ENCODE peak calls at places on chromosome 20, in eight cellular contexts. One of them, this sample, is unnamed.

GRCh38 chr20:43667341-43668132 is 623 bp downstream of the MYBL2 start:
- DNase-seq in mucosa of descending colon: peak
- DNase-seq in astrocyte of the cerebellum: no peak
- DNase-seq in C1 segment of cervical spinal cord: no peak
- DNase-seq in NCI-H1417: peak
- DNase-seq in Right ventricle myocardium inferior: no peak
- DNase-seq in SHP77 treated with DMSO at 0.1 percent for 48 hours: no peak
- DNase-seq in AG09309: no peak
- DNase-seq in this sample: no peak

GRCh38 chr20:37261714-37262113 is at the start of gene GHRH:
- DNase-seq in mucosa of descending colon: no peak
- DNase-seq in astrocyte of the cerebellum: no peak
- DNase-seq in C1 segment of cervical spinal cord: no peak
- DNase-seq in NCI-H1417: peak
- DNase-seq in Right ventricle myocardium inferior: no peak
- DNase-seq in SHP77 treated with DMSO at 0.1 percent for 48 hours: no peak
- DNase-seq in AG09309: no peak
- DNase-seq in this sample: no peak

GRCh38 chr20:58306421-58307261 is 2.9 kb upstream of the RAB22A start:
- DNase-seq in mucosa of descending colon: peak
- DNase-seq in astrocyte of the cerebellum: no peak
- DNase-seq in C1 segment of cervical spinal cord: no peak
- DNase-seq in NCI-H1417: no peak
- DNase-seq in Right ventricle myocardium inferior: peak
- DNase-seq in SHP77 treated with DMSO at 0.1 percent for 48 hours: peak
- DNase-seq in AG09309: peak
- DNase-seq in this sample: peak

GRCh38 chr20:7146552-7147219 is 379.2 kb downstream of the BMP2 start:
- DNase-seq in mucosa of descending colon: no peak
- DNase-seq in astrocyte of the cerebellum: no peak
- DNase-seq in C1 segment of cervical spinal cord: no peak
- DNase-seq in NCI-H1417: peak
- DNase-seq in Right ventricle myocardium inferior: peak
- DNase-seq in SHP77 treated with DMSO at 0.1 percent for 48 hours: no peak
- DNase-seq in AG09309: no peak
- DNase-seq in this sample: no peak

GRCh38 chr20:61522498-61523090 is 270.5 kb downstream of the CDH4 start:
- DNase-seq in mucosa of descending colon: no peak
- DNase-seq in astrocyte of the cerebellum: no peak
- DNase-seq in C1 segment of cervical spinal cord: no peak
- DNase-seq in NCI-H1417: no peak
- DNase-seq in Right ventricle myocardium inferior: no peak
- DNase-seq in SHP77 treated with DMSO at 0.1 percent for 48 hours: no peak
- DNase-seq in AG09309: no peak
- DNase-seq in this sample: no peak

GRCh38 chr20:37535443-37536132 is 7.9 kb upstream of the BLCAP start:
- DNase-seq in mucosa of descending colon: no peak
- DNase-seq in astrocyte of the cerebellum: no peak
- DNase-seq in C1 segment of cervical spinal cord: no peak
- DNase-seq in NCI-H1417: no peak
- DNase-seq in Right ventricle myocardium inferior: no peak
- DNase-seq in SHP77 treated with DMSO at 0.1 percent for 48 hours: no peak
- DNase-seq in AG09309: no peak
- DNase-seq in this sample: no peak

GRCh38 chr20:31603822-31604566 is 1.1 kb upstream of the ID1 start:
- DNase-seq in mucosa of descending colon: peak
- DNase-seq in astrocyte of the cerebellum: peak
- DNase-seq in C1 segment of cervical spinal cord: peak
- DNase-seq in NCI-H1417: peak
- DNase-seq in Right ventricle myocardium inferior: peak
- DNase-seq in SHP77 treated with DMSO at 0.1 percent for 48 hours: peak
- DNase-seq in AG09309: peak
- DNase-seq in this sample: peak

GRCh38 chr20:57598060-57598459 is 22.2 kb downstream of the ZBP1 start:
- DNase-seq in mucosa of descending colon: peak
- DNase-seq in astrocyte of the cerebellum: no peak
- DNase-seq in C1 segment of cervical spinal cord: no peak
- DNase-seq in NCI-H1417: no peak
- DNase-seq in Right ventricle myocardium inferior: peak
- DNase-seq in SHP77 treated with DMSO at 0.1 percent for 48 hours: no peak
- DNase-seq in AG09309: no peak
- DNase-seq in this sample: no peak

GRCh38 chr20:44089987-44090674 is 96.9 kb downstream of the JPH2 start:
- DNase-seq in mucosa of descending colon: no peak
- DNase-seq in astrocyte of the cerebellum: no peak
- DNase-seq in C1 segment of cervical spinal cord: no peak
- DNase-seq in NCI-H1417: peak
- DNase-seq in Right ventricle myocardium inferior: no peak
- DNase-seq in SHP77 treated with DMSO at 0.1 percent for 48 hours: peak
- DNase-seq in AG09309: no peak
- DNase-seq in this sample: no peak

GRCh38 chr20:3090565-3090964 is 6.0 kb upstream of the AVP start:
- DNase-seq in mucosa of descending colon: no peak
- DNase-seq in astrocyte of the cerebellum: no peak
- DNase-seq in C1 segment of cervical spinal cord: no peak
- DNase-seq in NCI-H1417: no peak
- DNase-seq in Right ventricle myocardium inferior: no peak
- DNase-seq in SHP77 treated with DMSO at 0.1 percent for 48 hours: no peak
- DNase-seq in AG09309: no peak
- DNase-seq in this sample: no peak

GRCh38 chr20:56411759-56412472 is at the start of gene CASS4:
- DNase-seq in mucosa of descending colon: no peak
- DNase-seq in astrocyte of the cerebellum: peak
- DNase-seq in C1 segment of cervical spinal cord: no peak
- DNase-seq in NCI-H1417: no peak
- DNase-seq in Right ventricle myocardium inferior: no peak
- DNase-seq in SHP77 treated with DMSO at 0.1 percent for 48 hours: no peak
- DNase-seq in AG09309: no peak
- DNase-seq in this sample: no peak

GRCh38 chr20:36145877-36146707 is 8.4 kb upstream of the EPB41L1 start:
- DNase-seq in mucosa of descending colon: no peak
- DNase-seq in astrocyte of the cerebellum: no peak
- DNase-seq in C1 segment of cervical spinal cord: peak
- DNase-seq in NCI-H1417: no peak
- DNase-seq in Right ventricle myocardium inferior: peak
- DNase-seq in SHP77 treated with DMSO at 0.1 percent for 48 hours: no peak
- DNase-seq in AG09309: no peak
- DNase-seq in this sample: no peak

GRCh38 chr20:1527923-1528322 is 29.6 kb downstream of the SIRPD start:
- DNase-seq in mucosa of descending colon: no peak
- DNase-seq in astrocyte of the cerebellum: no peak
- DNase-seq in C1 segment of cervical spinal cord: no peak
- DNase-seq in NCI-H1417: no peak
- DNase-seq in Right ventricle myocardium inferior: no peak
- DNase-seq in SHP77 treated with DMSO at 0.1 percent for 48 hours: no peak
- DNase-seq in AG09309: no peak
- DNase-seq in this sample: no peak

GRCh38 chr20:15362849-15363248 is 1025.4 kb upstream of the FLRT3 start:
- DNase-seq in mucosa of descending colon: no peak
- DNase-seq in astrocyte of the cerebellum: no peak
- DNase-seq in C1 segment of cervical spinal cord: no peak
- DNase-seq in NCI-H1417: peak
- DNase-seq in Right ventricle myocardium inferior: no peak
- DNase-seq in SHP77 treated with DMSO at 0.1 percent for 48 hours: no peak
- DNase-seq in AG09309: no peak
- DNase-seq in this sample: no peak

GRCh38 chr20:8082025-8082424 is 50.0 kb upstream of the PLCB1 start:
- DNase-seq in mucosa of descending colon: no peak
- DNase-seq in astrocyte of the cerebellum: no peak
- DNase-seq in C1 segment of cervical spinal cord: no peak
- DNase-seq in NCI-H1417: no peak
- DNase-seq in Right ventricle myocardium inferior: no peak
- DNase-seq in SHP77 treated with DMSO at 0.1 percent for 48 hours: no peak
- DNase-seq in AG09309: no peak
- DNase-seq in this sample: no peak